ENCODE peak calls at places on chromosomes 11 and 22, in five cellular contexts. I is AG08396, X is H54, M is midbrain, S is NCI-H345. B is an unnamed sample.

GRCh38 chr11:30983810-30984441 is 385.6 kb downstream of the DCDC1 start:
- DNase-seq in S (no peak), I (no peak), X (no peak), M (no peak), B (no peak)

GRCh38 chr22:35348703-35349102 is 32.2 kb upstream of the HMOX1 start:
- DNase-seq in X (no peak), S (no peak), I (no peak), M (no peak), B (no peak)

GRCh38 chr11:116312560-116313340 is 460.0 kb downstream of the BUD13 start:
- DNase-seq in X (no peak), I (no peak), M (peak), S (peak), B (peak)

GRCh38 chr22:37304595-37305343 is 22.5 kb downstream of the CYTH4 start:
- DNase-seq in X (no peak), M (no peak), S (no peak), I (no peak), B (no peak)

GRCh38 chr11:117495357-117495756 is 167.7 kb downstream of the CEP164 start:
- DNase-seq in M (no peak), X (no peak), S (peak), I (no peak), B (no peak)

GRCh38 chr11:31045335-31045734 is 324.2 kb downstream of the DCDC1 start:
- DNase-seq in M (no peak), S (peak), X (no peak), I (no peak), B (no peak)

GRCh38 chr11:61007383-61007970 is 36.0 kb downstream of the CD6 start:
- DNase-seq in M (no peak), S (no peak), X (no peak), I (no peak), B (no peak)

GRCh38 chr11:11415786-11416390 is 62.8 kb upstream of the CSNK2A3 start:
- DNase-seq in M (no peak), X (no peak), I (no peak), S (no peak), B (no peak)

GRCh38 chr11:47869548-47870393 is 21.6 kb upstream of the NUP160 start:
- DNase-seq in I (no peak), X (no peak), M (no peak), S (no peak), B (no peak)

GRCh38 chr11:122850076-122850631 is 11.9 kb downstream of the CRTAM start:
- DNase-seq in X (no peak), M (no peak), I (no peak), S (no peak), B (no peak)

GRCh38 chr11:36129955-36130354 is 159.3 kb downstream of the COMMD9 start:
- DNase-seq in M (no peak), I (no peak), X (no peak), S (no peak), B (no peak)

GRCh38 chr11:130002352-130002845 is at the start of gene PRDM10:
- DNase-seq in I (peak), S (peak), X (peak), M (peak), B (peak)

GRCh38 chr22:46983046-46983445 is 220.6 kb downstream of the TBC1D22A start:
- DNase-seq in S (no peak), M (no peak), I (no peak), X (no peak), B (no peak)

GRCh38 chr11:72333657-72334056 is 89.7 kb upstream of the PHOX2A start:
- DNase-seq in M (no peak), I (no peak), S (no peak), X (no peak), B (no peak)

GRCh38 chr22:30214703-30215405 is 31.7 kb downstream of the LIF start:
- DNase-seq in I (no peak), M (no peak), S (peak), X (no peak), B (no peak)

GRCh38 chr22:46041642-46042041 is 64.7 kb upstream of the WNT7B start:
- DNase-seq in S (no peak), I (no peak), X (no peak), M (no peak), B (no peak)

GRCh38 chr22:46038516-46039430 is 61.8 kb upstream of the WNT7B start:
- DNase-seq in I (no peak), M (no peak), X (no peak), S (no peak), B (no peak)

GRCh38 chr11:15903246-15903645 is 453.1 kb downstream of the SOX6 start:
- DNase-seq in S (no peak), I (no peak), M (no peak), X (no peak), B (no peak)

GRCh38 chr11:63534895-63535461 is 1.6 kb upstream of the PLAAT4 start:
- DNase-seq in S (no peak), X (no peak), I (no peak), M (no peak), B (no peak)

GRCh38 chr11:65593518-65594414 is 1.8 kb downstream of the KCNK7 start:
- DNase-seq in X (no peak), I (peak), M (peak), S (no peak), B (no peak)

GRCh38 chr11:126459691-126460404 is 104.4 kb downstream of the ST3GAL4 start:
- DNase-seq in I (peak), S (peak), X (no peak), M (peak), B (no peak)

GRCh38 chr22:18152519-18152918 is 2.5 kb downstream of the USP18 start:
- DNase-seq in M (no peak), X (no peak), S (no peak), I (no peak), B (no peak)

GRCh38 chr11:47571895-47572294 is 6.5 kb downstream of the PTPMT1 start:
- DNase-seq in M (no peak), X (peak), I (peak), S (no peak), B (no peak)

GRCh38 chr11:83537131-83537610 is 251.0 kb upstream of the CCDC90B start:
- DNase-seq in X (no peak), I (no peak), M (no peak), S (no peak), B (no peak)

GRCh38 chr22:37860796-37861421 is 11.7 kb downstream of the EIF3L start:
- DNase-seq in M (no peak), I (no peak), S (no peak), X (no peak), B (no peak)

GRCh38 chr11:104106136-104106754 is 57.7 kb downstream of the PDGFD start:
- DNase-seq in X (no peak), S (no peak), I (no peak), M (no peak), B (no peak)

GRCh38 chr11:101848262-101848661 is 66.5 kb upstream of the CEP126 start:
- DNase-seq in S (peak), M (no peak), I (no peak), X (no peak), B (no peak)

B was measured in DMS79.